ENCODE peak calls at places on chromosomes 7 and 10, in ten cellular contexts. A is CD8-positive, alpha-beta memory T cell; W is right lobe of liver; I is transverse colon; Y is DND-41; G is PC-3; Q is right atrium auricular region; K is GM23338; U is fibroblast of lung; P is neuronal stem cell. O is an unnamed sample.

GRCh38 chr7:111198255-111198654 is 107.3 kb downstream of the LRRN3 start:
- DNase-seq in Y (no peak), G (peak; percentile 96), W (no peak), Q (no peak), K (no peak), U (peak; percentile 100), I (no peak), A (no peak), P (no peak), O (peak; percentile 95)

GRCh38 chr10:78914060-78914378 is 154.7 kb upstream of the ZMIZ1 start:
- DNase-seq in W (no peak), Q (no peak), P (no peak), I (no peak), K (no peak), G (no peak), A (no peak), U (no peak), Y (no peak), O (no peak)

GRCh38 chr7:139016931-139017511 is 18.8 kb downstream of the ZC3HAV1L start:
- DNase-seq in W (peak; percentile 52), Q (peak; percentile 68), Y (peak; percentile 75), A (peak; percentile 73), U (peak; percentile 62), K (peak; percentile 79), G (peak; percentile 74), I (peak; percentile 63), P (peak; percentile 23), O (peak; percentile 82)

GRCh38 chr7:27107901-27108381 is 5.5 kb upstream of the HOXA2 start:
- DNase-seq in Y (no peak), Q (peak; percentile 32), G (no peak), A (no peak), P (no peak), K (peak; percentile 54), U (peak; percentile 45), I (no peak), W (no peak), O (no peak)

GRCh38 chr10:123323884-123324283 is 169.7 kb downstream of the BUB3 start:
- DNase-seq in U (no peak), G (no peak), A (no peak), Y (no peak), I (no peak), Q (no peak), K (no peak), W (no peak), P (no peak), O (no peak)

GRCh38 chr10:14291296-14291695 is 39.4 kb downstream of the FRMD4A start:
- DNase-seq in Q (no peak), I (no peak), Y (no peak), G (no peak), P (no peak), A (no peak), U (no peak), W (no peak), K (no peak), O (no peak)

GRCh38 chr7:142401951-142402350 is 144.1 kb upstream of the PRSS58 start:
- DNase-seq in W (no peak), A (no peak), Y (no peak), Q (no peak), P (no peak), G (no peak), U (no peak), K (no peak), I (no peak), O (no peak)

GRCh38 chr10:68101066-68101465 is 8.2 kb upstream of the MYPN start:
- DNase-seq in I (no peak), K (no peak), Y (no peak), G (no peak), Q (no peak), A (no peak), W (no peak), U (no peak), P (no peak), O (no peak)

GRCh38 chr7:106234425-106234824 is 50.4 kb downstream of the NAMPT start:
- DNase-seq in A (no peak), G (no peak), I (no peak), P (no peak), U (no peak), Q (no peak), Y (no peak), K (no peak), W (no peak), O (no peak)

GRCh38 chr10:44801383-44802327 is 109.5 kb upstream of the TMEM72 start:
- DNase-seq in Q (peak; percentile 85), P (no peak), W (peak; percentile 90), Y (no peak), U (peak; percentile 99), A (no peak), I (peak; percentile 86), K (no peak), G (peak; percentile 97), O (peak; percentile 98)

GRCh38 chr7:124058515-124058914 is 25.6 kb upstream of the TMEM229A start:
- DNase-seq in W (no peak), Y (no peak), K (no peak), A (no peak), G (no peak), U (no peak), P (no peak), Q (no peak), I (no peak), O (no peak)
- H3K4me3 ChIP-seq in W (no peak overlapping the region), Y (no peak overlapping the region), K (no peak overlapping the region), A (no peak overlapping the region), G (no peak overlapping the region), U (no peak overlapping the region), P (no peak overlapping the region), Q (no peak overlapping the region), I (no peak overlapping the region), O (no peak overlapping the region)

GRCh38 chr10:63155388-63156028 is 22.4 kb downstream of the NRBF2 start:
- DNase-seq in P (no peak), G (no peak), U (peak; percentile 19), W (no peak), I (no peak), A (no peak), Y (no peak), K (no peak), Q (no peak), O (no peak)
- H3K27ac ChIP-seq in P (no peak overlapping the region), G (no peak overlapping the region), U (no peak overlapping the region), W (no peak overlapping the region), I (peak overlapping the region; percentile 76), A (no peak overlapping the region), Y (no peak overlapping the region), K (no peak overlapping the region), Q (no peak overlapping the region), O (no peak overlapping the region)

DNA sequence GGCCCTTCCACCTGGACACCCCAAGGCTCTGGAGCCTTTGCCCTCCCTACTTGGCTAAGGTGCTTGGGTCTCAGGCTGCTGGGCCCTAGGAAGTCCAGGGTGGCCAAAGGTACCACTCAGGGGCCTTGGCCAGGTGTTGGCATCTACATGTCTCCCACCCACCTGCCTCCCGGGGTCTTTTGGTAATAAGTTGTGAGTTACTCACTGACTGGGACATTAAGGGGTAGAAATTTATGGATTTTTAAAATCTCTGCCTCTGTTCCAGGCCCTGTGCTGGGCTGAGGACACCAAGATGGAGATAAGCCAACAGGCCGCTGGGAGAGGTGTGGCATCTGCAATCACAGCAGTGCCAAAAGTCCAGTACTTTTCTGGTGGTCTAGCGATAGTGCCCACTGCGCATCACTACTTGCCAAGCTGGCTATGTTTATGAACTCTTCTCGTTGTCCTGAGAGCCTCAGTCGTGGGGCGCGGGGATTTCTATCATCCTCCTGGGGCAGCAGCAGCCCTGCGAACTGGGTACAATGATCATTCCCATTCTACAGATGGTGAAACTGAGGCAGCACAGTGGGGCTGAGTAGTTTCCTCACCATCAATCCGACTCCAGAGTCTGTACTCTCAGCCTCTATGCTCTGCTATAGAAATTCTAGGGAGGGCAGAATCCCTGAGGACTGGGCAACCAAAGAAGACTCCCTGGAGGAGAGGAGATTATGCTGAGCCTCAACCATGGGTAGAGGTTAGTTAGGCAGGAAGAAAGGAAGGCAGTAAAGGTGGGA is 36.2 kb downstream of the TBATA start:
- DNase-seq in Q (no peak), A (no peak), P (no peak), W (no peak), U (no peak), Y (no peak), I (no peak), G (no peak), K (no peak), O (no peak)
- H3K4me3 ChIP-seq in Q (no peak overlapping the region), A (no peak overlapping the region), P (no peak overlapping the region), W (no peak overlapping the region), U (no peak overlapping the region), Y (no peak overlapping the region), I (no peak overlapping the region), G (no peak overlapping the region), K (no peak overlapping the region), O (no peak overlapping the region)

GRCh38 chr10:77156406-77156879 is 481.2 kb downstream of the KCNMA1 start:
- DNase-seq in P (no peak), Q (no peak), G (peak; percentile 98), I (peak; percentile 47), K (no peak), A (no peak), W (no peak), U (peak; percentile 84), Y (no peak), O (no peak)
- H3K27ac ChIP-seq in P (no peak overlapping the region), Q (no peak overlapping the region), G (peak overlapping the region; percentile 65), I (peak overlapping the region; percentile 83), K (no peak overlapping the region), A (no peak overlapping the region), W (no peak overlapping the region), U (peak overlapping the region; percentile 75), Y (no peak overlapping the region), O (no peak overlapping the region)

DNA sequence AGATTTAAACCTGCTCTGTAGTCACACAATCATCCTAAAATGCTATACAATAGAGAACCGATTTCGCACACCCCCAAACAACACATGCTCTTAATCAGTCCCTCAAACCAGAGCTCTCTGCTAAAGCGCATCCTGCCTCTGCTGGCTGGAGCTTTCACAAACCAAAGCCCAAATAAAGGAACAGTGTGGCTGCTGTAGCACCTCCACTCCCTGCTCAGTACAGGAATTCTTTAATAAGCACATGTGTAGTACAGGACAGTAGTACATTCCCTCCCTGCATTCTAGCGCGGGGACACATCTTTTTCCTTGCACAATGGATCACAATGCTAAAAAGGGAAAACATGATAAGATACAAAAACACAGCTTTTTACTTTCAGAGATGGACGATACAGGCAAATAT is 684.6 kb downstream of the MAGI2 start:
- DNase-seq in Y (no peak), P (no peak), Q (no peak), W (no peak), G (no peak), I (no peak), K (peak; percentile 59), U (no peak), A (no peak), O (peak; percentile 51)
- H3K4me3 ChIP-seq in Y (no peak overlapping the region), P (peak overlapping the region; percentile 49), Q (peak overlapping the region; percentile 37), W (no peak overlapping the region), G (no peak overlapping the region), I (peak overlapping the region; percentile 4), K (peak overlapping the region; percentile 77), U (peak overlapping the region; percentile 19), A (no peak overlapping the region), O (peak overlapping the region; percentile 54)